ENCODE peak calls at places on chromosomes 4 and X, in five cellular contexts. J is neuronal stem cell, V is hepatocyte, B is GM23248, W is GM12878. G is an unnamed sample. For H3K4me1, the result is how much of the 10 kb centered on the place peaks cover.

GRCh38 chr4:4574792-4575191 is 32.9 kb upstream of the STX18 start:
- DNase-seq in J (no peak), V (peak), B (peak), W (no peak), G (peak)

GRCh38 chr4:147617841-147618421 is 734 bp downstream of the TMEM184C start:
- DNase-seq in W (peak), V (no peak), B (no peak), J (no peak), G (no peak)

GRCh38 chrX:68163446-68163845 is 269.8 kb downstream of the OPHN1 start:
- DNase-seq in B (peak), J (no peak), W (no peak), V (no peak), G (no peak)

GRCh38 chrX:109440475-109440874 is 41.4 kb downstream of the GUCY2F start:
- DNase-seq in W (no peak), B (no peak), V (no peak), J (no peak), G (no peak)

GRCh38 chr4:69025191-69025998 is 70.9 kb upstream of the UGT2B7 start:
- DNase-seq in W (no peak), J (peak), V (peak), B (no peak), G (no peak)

GRCh38 chrX:130772313-130773140 is 130.5 kb downstream of the ENOX2 start:
- DNase-seq in W (no peak), J (no peak), V (no peak), B (peak), G (no peak)

GRCh38 chrX:43813898-43814297 is 68.4 kb downstream of the MAOB start:
- DNase-seq in W (no peak), B (peak), V (no peak), J (peak), G (peak)

GRCh38 chrX:10089378-10089795 is 67.4 kb upstream of the CLCN4 start:
- DNase-seq in B (no peak), J (no peak), V (no peak), W (no peak), G (peak)

GRCh38 chrX:68307767-68308166 is 125.5 kb downstream of the OPHN1 start:
- DNase-seq in V (no peak), W (no peak), J (no peak), B (peak), G (no peak)

GRCh38 chrX:155235891-155236290 is 19.6 kb downstream of the VBP1 start:
- DNase-seq in V (no peak), B (no peak), W (no peak), J (no peak), G (no peak)

GRCh38 chr4:40682298-40683101 is 52.8 kb upstream of the RBM47 start:
- DNase-seq in V (no peak), W (no peak), B (no peak), J (no peak), G (no peak)

GRCh38 chr4:152029631-152030030 is 268.8 kb upstream of the GATB start:
- DNase-seq in V (no peak), B (no peak), W (no peak), J (no peak), G (peak)

GRCh38 chr4:153549401-153549800 is 83.2 kb downstream of the TMEM131L start:
- DNase-seq in B (no peak), J (no peak), V (no peak), W (no peak), G (no peak)

GRCh38 chr4:153074501-153075255 is 129.6 kb upstream of the TRIM2 start:
- DNase-seq in J (no peak), W (no peak), B (no peak), V (no peak), G (no peak)

GRCh38 chrX:107008034-107008433 is 8.0 kb upstream of the MORC4 start:
- DNase-seq in V (no peak), W (no peak), J (no peak), B (no peak), G (no peak)

GRCh38 chr4:173461170-173461569 is 62.3 kb upstream of the SCRG1 start:
- DNase-seq in J (no peak), W (no peak), B (peak), V (no peak), G (no peak)

GRCh38 chr4:175033162-175033561 is 115.0 kb downstream of the ADAM29 start:
- DNase-seq in W (no peak), J (no peak), V (no peak), B (no peak), G (no peak)

GRCh38 chr4:103075894-103076776 is at the start of gene SLC9B2:
- DNase-seq in W (no peak), J (peak), V (peak), B (peak), G (peak)

GRCh38 chr4:58111818-58112217 is 1001.6 kb upstream of the IGFBP7 start:
- DNase-seq in J (no peak), W (no peak), B (peak), V (no peak), G (no peak)

GRCh38 chrX:39726810-39727209 is 370.9 kb downstream of the BCOR start:
- DNase-seq in V (no peak), W (no peak), J (no peak), B (peak), G (no peak)

GRCh38 chrX:100408643-100409315 is 1.3 kb downstream of the PCDH19 start:
- DNase-seq in J (no peak), W (no peak), B (no peak), V (peak), G (no peak)

GRCh38 chrX:147565239-147565638 is 346.5 kb upstream of the FMR1 start:
- DNase-seq in B (peak), V (no peak), J (no peak), W (no peak), G (no peak)

GRCh38 chr4:122412547-122412946 is 33.7 kb downstream of the ADAD1 start:
- DNase-seq in V (no peak), J (no peak), B (peak), W (no peak), G (no peak)

GRCh38 chr4:155603360-155603891 is 63.2 kb upstream of the GUCY1A1 start:
- DNase-seq in W (no peak), B (no peak), V (no peak), J (no peak), G (peak)

GRCh38 chr4:74217365-74217764 is 59.4 kb downstream of the MTHFD2L start:
- DNase-seq in W (no peak), V (no peak), B (no peak), J (no peak), G (no peak)

GRCh38 chr4:25209702-25210101 is 24.1 kb upstream of the PI4K2B start:
- DNase-seq in J (no peak), W (no peak), B (no peak), V (no peak), G (no peak)

GRCh38 chr4:4344915-4345527 is 41.9 kb upstream of the NSG1 start:
- DNase-seq in B (no peak), V (no peak), W (peak), J (no peak), G (peak)

GRCh38 chrX:124347242-124347641 is 879 bp downstream of the SH2D1A start:
- DNase-seq in V (no peak), W (no peak), J (no peak), B (no peak), G (no peak)

GRCh38 chr4:158817562-158818370 is 48.9 kb downstream of the FNIP2 start:
- DNase-seq in W (peak), J (no peak), B (no peak), V (no peak), G (no peak)

GRCh38 chr4:29559281-29559680 is 1160.9 kb upstream of the PCDH7 start:
- DNase-seq in J (no peak), B (no peak), W (no peak), V (no peak), G (no peak)

GRCh38 chrX:49754238-49754857 is 58.6 kb upstream of the PAGE1 start:
- DNase-seq in B (peak), J (peak), W (no peak), V (peak), G (peak)

GRCh38 chrX:39439910-39440733 is 638.9 kb downstream of the MID1IP1 start:
- DNase-seq in B (no peak), W (peak), J (no peak), V (no peak), G (no peak)

GRCh38 chrX:154431321-154431720 is 2.8 kb downstream of the ATP6AP1 start:
- DNase-seq in W (no peak), J (no peak), V (no peak), B (no peak), G (no peak)

DNA sequence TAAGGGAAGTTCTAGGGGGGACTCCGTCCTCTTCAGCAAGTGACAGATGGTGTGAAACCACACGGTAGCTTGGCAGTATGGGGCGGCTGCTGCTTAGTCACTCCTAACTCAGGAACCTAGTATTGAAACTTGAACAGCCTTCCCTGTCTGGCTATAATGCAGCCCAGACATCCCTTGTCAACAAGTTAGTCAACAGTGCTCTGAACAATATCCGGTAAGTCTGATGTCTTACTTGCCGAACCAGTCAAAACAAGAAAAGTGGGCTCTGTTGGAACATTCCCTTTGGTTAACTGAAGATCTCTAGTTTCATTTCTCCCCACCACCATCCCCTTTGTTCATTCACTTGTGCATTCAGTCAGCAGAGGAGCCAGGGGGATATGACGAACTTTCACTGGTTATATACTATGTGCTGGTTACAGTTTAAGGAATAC is 18.7 kb upstream of the CXCL13 start:
- DNase-seq in B (peak), J (no peak), W (peak), V (no peak), G (no peak)
- H3K27ac ChIP-seq in B (no peak), J (no peak), W (no peak), V (no peak), G (no peak)

DNA sequence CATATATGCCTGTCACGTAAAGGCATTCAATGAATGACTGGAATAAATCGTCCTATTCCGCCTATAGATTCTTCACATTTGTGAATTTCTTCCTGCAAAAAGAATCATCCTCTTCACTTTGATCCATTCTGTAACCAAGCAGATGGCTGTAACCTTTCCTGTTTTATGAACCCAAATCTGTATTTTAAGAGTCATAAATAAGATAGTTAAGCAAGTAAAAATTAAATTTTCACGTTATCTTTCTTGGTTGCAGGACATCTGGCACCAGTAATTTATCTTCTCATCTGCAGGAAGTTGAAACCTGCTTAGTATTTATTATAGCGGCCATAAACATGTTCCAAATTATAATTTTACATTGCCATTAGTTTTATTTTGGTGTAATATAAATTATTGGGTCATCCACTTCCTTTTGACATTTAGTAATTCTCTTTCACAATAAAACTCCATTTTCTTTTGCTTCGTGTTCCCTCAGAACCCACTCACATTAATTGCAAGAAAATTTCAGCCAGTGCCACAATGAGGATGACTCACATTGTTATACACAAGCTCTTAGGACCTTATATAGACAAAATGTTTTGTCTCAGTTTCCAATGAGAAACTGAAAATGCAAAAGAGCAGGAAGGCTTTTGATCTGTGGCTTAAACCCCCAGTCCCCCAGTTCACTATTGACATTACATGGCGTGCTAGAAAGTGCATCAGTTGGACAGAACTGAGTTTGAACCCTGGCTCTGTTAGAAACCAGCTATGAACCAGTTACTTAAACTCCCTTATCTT is 51.1 kb downstream of the TMEM156 start:
- DNase-seq in J (no peak), B (peak), W (peak), V (no peak), G (no peak)
- H3K4me1 ChIP-seq in J (under half), B (half or more), W (under half), V (under half), G (under half)

GRCh38 chrX:53084863-53085262 is 2.7 kb downstream of the TSPYL2 start:
- DNase-seq in V (no peak), W (no peak), B (no peak), J (no peak), G (no peak)

GRCh38 chrX:53081925-53082772 is at the start of gene TSPYL2:
- DNase-seq in W (peak), V (peak), B (peak), J (peak), G (peak)

GRCh38 chrX:53080628-53081580 is 1.3 kb upstream of the TSPYL2 start:
- DNase-seq in J (no peak), V (no peak), W (no peak), B (peak), G (no peak)

GRCh38 chrX:53084043-53084570 is 1.9 kb downstream of the TSPYL2 start:
- DNase-seq in B (peak), V (no peak), W (no peak), J (no peak), G (no peak)

GRCh38 chrX:53082773-53083616 is 828 bp downstream of the TSPYL2 start:
- DNase-seq in V (no peak), W (no peak), B (peak), J (no peak), G (no peak)
- H2AFZ ChIP-seq in V (no peak), W (no peak), B (no peak), J (peak), G (no peak)

GRCh38 chr4:85369703-85370380 is 105.1 kb upstream of the ARHGAP24 start:
- DNase-seq in B (no peak), W (no peak), J (no peak), V (no peak), G (no peak)
- H3K27ac ChIP-seq in B (no peak), W (no peak), J (no peak), V (no peak), G (no peak)

GRCh38 chr4:145909331-145909730 is 29.3 kb downstream of the ZNF827 start:
- DNase-seq in W (no peak), V (no peak), J (peak), B (peak), G (peak)
- H3K4me1 ChIP-seq in W (under half), V (under half), J (under half), B (under half), G (half or more)

DNA sequence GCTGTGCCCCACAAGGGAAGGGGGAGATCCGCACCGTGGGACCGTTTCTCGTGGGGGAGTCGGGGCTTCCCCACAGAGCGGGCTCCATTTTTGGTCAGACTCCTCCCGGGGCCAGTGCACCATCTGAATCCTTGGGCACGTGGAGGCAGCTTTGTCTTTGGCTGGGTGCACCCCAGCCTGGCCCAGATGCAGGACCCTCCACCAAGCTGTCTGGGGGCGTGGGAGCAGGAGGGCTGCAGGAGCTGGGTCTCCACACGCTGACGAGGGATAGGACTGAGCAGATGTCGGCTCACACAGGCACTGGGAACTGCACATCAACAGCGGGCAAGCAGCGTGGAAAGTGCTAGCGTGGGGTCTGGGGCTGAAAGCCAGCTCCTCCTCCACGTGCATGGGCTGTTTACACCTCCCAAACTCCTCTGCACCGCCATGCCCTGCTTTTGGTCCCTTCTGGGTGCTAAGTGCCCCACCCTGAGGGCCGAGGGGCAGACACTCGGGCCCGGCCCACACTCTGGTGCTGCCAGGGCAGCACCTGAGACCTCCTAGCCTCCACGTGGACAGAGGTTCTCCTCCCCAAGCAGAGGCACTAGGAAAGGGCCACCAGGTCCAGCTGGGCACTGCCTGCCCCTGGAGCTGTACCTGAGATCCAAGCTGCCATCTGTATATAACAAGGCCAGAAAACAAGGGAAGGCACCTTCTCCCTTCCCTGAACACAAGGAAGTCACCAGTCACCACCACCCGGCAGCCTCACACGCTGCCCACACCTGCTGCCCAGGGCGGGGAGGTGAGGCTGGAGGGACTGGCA is 13.8 kb downstream of the DGKQ start:
- DNase-seq in J (no peak), B (no peak), V (no peak), W (no peak), G (no peak)
- H2AFZ ChIP-seq in J (no peak), B (no peak), V (no peak), W (no peak), G (no peak)

GRCh38 chr4:118400362-118400761 is 47.6 kb upstream of the PRSS12 start:
- DNase-seq in B (no peak), V (no peak), W (no peak), J (no peak), G (no peak)
- H3K27ac ChIP-seq in B (no peak), V (no peak), W (no peak), J (no peak), G (no peak)

GRCh38 chrX:2694868-2695267 is 3.8 kb downstream of the CD99 start:
- DNase-seq in V (no peak), W (no peak), J (no peak), B (peak), G (no peak)
- H3K4me1 ChIP-seq in V (half or more), W (under half), J (under half), B (under half), G (under half)

GRCh38 chr4:130510661-130511060 is 1414.7 kb downstream of the C4orf33 start:
- DNase-seq in J (no peak), W (no peak), V (no peak), B (no peak), G (peak)
- H2AFZ ChIP-seq in J (no peak), W (no peak), V (no peak), B (no peak), G (no peak)

GRCh38 chrX:16213970-16214369 is 46.7 kb downstream of the MAGEB17 start:
- DNase-seq in W (no peak), B (no peak), V (no peak), J (no peak), G (no peak)
- H3K27ac ChIP-seq in W (no peak), B (no peak), V (no peak), J (no peak), G (no peak)

G was measured in Karpas-422.